ENCODE peak calls at places on chromosomes 16 and 17, in six cellular contexts. G, U, S, E, Q and H are unnamed samples.

GRCh38 chr17:8264320-8264719 is 15.2 kb downstream of the PFAS start:
- DNase-seq in Q (no peak), G (no peak), S (no peak), U (no peak), E (no peak), H (no peak)

GRCh38 chr16:87963400-87963799 is 12.2 kb downstream of the BANP start:
- DNase-seq in U (no peak), Q (no peak), G (no peak), S (no peak), E (peak), H (no peak)

GRCh38 chr17:79446347-79446746 is 164.5 kb downstream of the RBFOX3 start:
- DNase-seq in Q (no peak), G (no peak), S (no peak), U (no peak), E (no peak), H (no peak)

GRCh38 chr17:31830971-31831755 is 27.9 kb downstream of the COPRS start:
- DNase-seq in S (no peak), U (no peak), G (no peak), E (no peak), Q (no peak), H (no peak)

GRCh38 chr16:56475226-56475625 is 23.9 kb downstream of the OGFOD1 start:
- DNase-seq in E (no peak), U (no peak), Q (no peak), S (no peak), G (no peak), H (no peak)

GRCh38 chr16:67995423-67995822 is 3.9 kb downstream of the DPEP2 start:
- DNase-seq in Q (no peak), G (no peak), S (no peak), E (no peak), U (no peak), H (no peak)

GRCh38 chr16:15953477-15953876 is 4.1 kb downstream of the ABCC1 start:
- DNase-seq in U (no peak), G (no peak), E (no peak), Q (no peak), S (no peak), H (no peak)

GRCh38 chr17:72510454-72511016 is 389.7 kb downstream of the SOX9 start:
- DNase-seq in S (no peak), G (no peak), Q (no peak), E (no peak), U (no peak), H (no peak)

GRCh38 chr16:51211148-51211547 is 60.1 kb upstream of the SALL1 start:
- DNase-seq in G (no peak), E (no peak), U (no peak), S (no peak), Q (no peak), H (no peak)

GRCh38 chr17:49995055-49995738 is at the start of gene DLX3:
- DNase-seq in E (peak), U (no peak), S (peak), G (peak), Q (peak), H (peak)

GRCh38 chr17:31281061-31281460 is 16.0 kb downstream of the OMG start:
- DNase-seq in S (no peak), E (no peak), Q (no peak), U (no peak), G (no peak), H (no peak)

GRCh38 chr16:3023415-3023668 is 400 bp downstream of the HCFC1R1 start:
- DNase-seq in Q (peak), E (peak), G (no peak), S (no peak), U (no peak), H (no peak)

DNA sequence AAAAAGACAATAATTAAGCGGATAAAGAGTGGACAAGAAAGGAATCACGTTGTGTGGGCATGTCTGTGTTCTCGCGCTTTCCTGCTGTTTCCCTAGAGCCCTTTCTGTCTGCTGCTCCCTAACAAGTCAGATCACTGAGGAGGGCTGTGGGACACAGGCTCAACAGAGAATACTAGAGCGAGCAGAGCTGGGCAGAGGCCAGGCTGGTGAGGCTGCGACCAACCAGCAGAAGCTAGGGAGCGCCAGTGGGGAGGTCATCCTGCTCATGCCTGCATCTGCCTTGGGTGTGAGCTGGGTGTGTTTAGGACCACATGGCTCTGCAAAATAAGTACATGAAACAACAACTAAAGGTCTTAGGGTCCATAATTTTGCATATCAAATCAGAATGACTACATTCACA is 11.5 kb upstream of the FOXJ1 start:
- DNase-seq in S (peak), U (no peak), E (no peak), G (no peak), Q (no peak), H (no peak)
- TF ChIP-seq CTCF in S (no peak), U (no peak), E (no peak), G (no peak), Q (peak), H (no peak)

DNA sequence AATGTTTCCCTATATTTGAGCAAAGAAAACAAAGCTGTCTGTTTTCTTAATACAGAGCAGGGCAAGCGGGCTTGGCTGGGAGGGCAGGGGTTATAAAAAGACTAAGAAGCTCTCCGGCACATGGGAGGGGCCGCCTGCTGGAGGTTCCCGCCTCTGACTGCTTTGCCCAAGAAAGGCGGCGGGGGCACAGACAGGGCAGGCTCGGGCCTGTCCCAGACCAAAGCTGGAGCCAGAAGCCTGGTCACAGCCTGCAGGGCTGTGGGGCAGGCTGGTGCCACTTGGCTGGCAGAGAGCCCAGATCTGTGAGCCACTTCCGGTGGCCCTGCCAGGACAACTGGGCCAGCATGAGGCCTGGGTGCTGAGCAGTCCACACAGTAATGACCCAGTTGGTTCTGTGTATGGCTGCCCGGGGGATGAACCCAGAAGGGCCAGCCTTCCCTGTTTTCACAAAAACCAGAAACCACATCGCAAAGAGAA is 89.4 kb downstream of the LITAF start:
- DNase-seq in S (peak), G (peak), E (peak), Q (peak), U (no peak), H (no peak)
- TF ChIP-seq CTCF in S (no peak), G (peak), E (peak), Q (no peak), U (peak), H (peak)

DNA sequence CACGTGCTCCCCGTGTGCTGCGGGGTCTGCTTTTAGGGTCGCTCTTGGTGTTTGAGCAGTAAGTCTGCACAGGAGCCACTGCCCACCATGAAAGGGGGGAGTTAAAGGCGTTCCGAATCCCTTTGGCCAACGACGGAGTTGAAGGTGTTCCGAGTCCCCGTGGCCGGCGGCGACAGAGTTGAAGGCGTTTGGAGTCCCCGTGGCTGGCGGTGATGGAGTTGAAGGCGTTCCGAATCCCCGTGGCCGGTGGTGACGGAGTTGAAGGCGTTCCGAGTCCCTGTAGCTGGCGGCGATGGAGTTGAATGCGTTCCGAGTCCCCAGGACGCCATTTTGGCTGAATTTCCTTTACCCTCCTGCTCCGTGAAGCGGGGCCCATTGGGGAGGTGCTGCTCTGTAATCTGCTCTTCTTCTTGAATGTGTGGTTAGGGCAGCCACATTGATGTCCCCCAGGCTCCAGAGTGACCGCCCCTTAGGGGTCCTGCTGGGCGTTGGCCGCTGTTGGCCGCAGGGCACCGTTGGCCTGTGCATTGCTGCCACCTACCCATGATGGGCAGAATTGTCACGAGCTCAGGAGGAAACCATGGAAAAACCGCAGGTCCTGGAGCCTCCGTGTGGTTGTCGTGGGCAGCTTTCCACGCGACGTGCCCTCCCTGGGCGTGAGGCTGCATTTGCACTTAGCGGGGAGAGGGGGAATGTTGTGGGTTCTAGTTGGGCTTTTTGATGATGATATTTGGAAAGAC is 73.7 kb upstream of the ZNF750 start:
- DNase-seq in E (no peak), Q (peak), U (no peak), S (no peak), G (no peak), H (no peak)
- TF ChIP-seq CTCF in E (peak), Q (peak), U (peak), S (no peak), G (no peak), H (no peak)

GRCh38 chr17:38871247-38871991 is 1.6 kb downstream of the LASP1 start:
- DNase-seq in S (no peak), U (no peak), Q (no peak), G (peak), E (no peak), H (no peak)
- TF ChIP-seq CTCF in S (no peak), U (no peak), Q (no peak), G (no peak), E (no peak), H (no peak)

GRCh38 chr16:85990861-85991301 is 91.9 kb downstream of the IRF8 start:
- DNase-seq in E (no peak), U (no peak), G (no peak), S (no peak), Q (no peak), H (no peak)
- TF ChIP-seq CTCF in E (no peak), U (no peak), G (no peak), S (no peak), Q (no peak), H (no peak)

DNA sequence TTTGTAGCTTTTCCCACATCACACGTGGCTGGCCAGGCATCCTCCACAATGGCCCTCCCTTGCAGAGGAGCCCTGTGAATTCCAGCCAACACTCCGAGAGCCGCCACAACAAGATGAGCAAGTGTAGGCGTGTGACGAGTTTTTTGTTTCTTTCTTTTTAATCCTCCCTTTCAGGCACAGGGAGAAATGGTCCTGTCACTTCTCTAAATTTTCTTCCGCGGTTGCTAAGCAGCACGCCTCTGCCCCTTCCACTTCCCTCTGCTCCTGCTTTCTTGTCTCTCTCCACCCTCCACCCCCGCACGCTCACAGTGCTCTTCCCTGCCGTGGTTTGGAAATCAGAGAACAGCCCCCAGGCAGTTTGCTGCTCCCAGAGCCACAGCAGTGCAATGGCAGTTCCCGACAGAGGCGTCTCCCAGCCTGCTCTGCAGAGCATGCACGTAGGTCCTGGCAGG is 68.0 kb upstream of the MRTFB start:
- DNase-seq in Q (peak), S (peak), U (no peak), E (peak), G (peak), H (peak)
- TF ChIP-seq CTCF in Q (no peak), S (peak), U (no peak), E (peak), G (no peak), H (peak)